ENCODE peak calls at places on chromosomes 1 and 21, in six cellular contexts. One of them, this sample, is unnamed.

GRCh38 chr1:170704256-170704655 is 40.3 kb downstream of the PRRX1 start:
- DNase-seq in mammary epithelial cell: no peak
- DNase-seq in neural progenitor cell: no peak
- DNase-seq in AG09319: no peak
- DNase-seq in ovary: no peak
- DNase-seq in choroid plexus epithelial cell: peak; percentile 18
- DNase-seq in this sample: no peak

GRCh38 chr1:5986018-5986417 is 6.2 kb downstream of the NPHP4 start:
- DNase-seq in ovary: no peak
- DNase-seq in choroid plexus epithelial cell: no peak
- DNase-seq in AG09319: no peak
- DNase-seq in neural progenitor cell: no peak
- DNase-seq in mammary epithelial cell: no peak
- DNase-seq in this sample: no peak

GRCh38 chr1:3023994-3024393 is 2.7 kb downstream of the ACTRT2 start:
- DNase-seq in AG09319: no peak
- DNase-seq in ovary: no peak
- DNase-seq in choroid plexus epithelial cell: no peak
- DNase-seq in neural progenitor cell: no peak
- DNase-seq in mammary epithelial cell: no peak
- DNase-seq in this sample: no peak

GRCh38 chr1:149915429-149916192 is 2.0 kb downstream of the SV2A start:
- DNase-seq in mammary epithelial cell: no peak
- DNase-seq in neural progenitor cell: peak; percentile 59
- DNase-seq in choroid plexus epithelial cell: no peak
- DNase-seq in AG09319: no peak
- DNase-seq in ovary: no peak
- DNase-seq in this sample: no peak

GRCh38 chr1:31663622-31664452 is 19.2 kb upstream of the PEF1 start:
- DNase-seq in mammary epithelial cell: no peak
- DNase-seq in choroid plexus epithelial cell: peak; percentile 51
- DNase-seq in AG09319: no peak
- DNase-seq in neural progenitor cell: peak; percentile 81
- DNase-seq in ovary: peak; percentile 81
- DNase-seq in this sample: peak; percentile 64

GRCh38 chr1:52102336-52103013 is 39.4 kb upstream of the ZFYVE9 start:
- DNase-seq in AG09319: no peak
- DNase-seq in mammary epithelial cell: no peak
- DNase-seq in ovary: no peak
- DNase-seq in choroid plexus epithelial cell: peak; percentile 38
- DNase-seq in neural progenitor cell: no peak
- DNase-seq in this sample: peak; percentile 19

GRCh38 chr1:224201336-224201735 is 18.3 kb downstream of the DEGS1 start:
- DNase-seq in mammary epithelial cell: no peak
- DNase-seq in ovary: no peak
- DNase-seq in choroid plexus epithelial cell: no peak
- DNase-seq in AG09319: no peak
- DNase-seq in neural progenitor cell: no peak
- DNase-seq in this sample: no peak

GRCh38 chr1:16026723-16027484 is 5.1 kb downstream of the CLCNKA start:
- DNase-seq in neural progenitor cell: peak; percentile 94
- DNase-seq in mammary epithelial cell: no peak
- DNase-seq in ovary: peak; percentile 72
- DNase-seq in choroid plexus epithelial cell: no peak
- DNase-seq in AG09319: no peak
- DNase-seq in this sample: peak; percentile 48

GRCh38 chr1:206911064-206911663 is 10.6 kb downstream of the FCMR start:
- DNase-seq in neural progenitor cell: peak; percentile 61
- DNase-seq in AG09319: no peak
- DNase-seq in mammary epithelial cell: peak; percentile 60
- DNase-seq in ovary: no peak
- DNase-seq in choroid plexus epithelial cell: peak; percentile 84
- DNase-seq in this sample: peak; percentile 58

GRCh38 chr21:45556302-45556644 is 14.0 kb upstream of the SLC19A1 start:
- DNase-seq in mammary epithelial cell: no peak
- DNase-seq in ovary: no peak
- DNase-seq in choroid plexus epithelial cell: no peak
- DNase-seq in neural progenitor cell: no peak
- DNase-seq in AG09319: no peak
- DNase-seq in this sample: no peak

GRCh38 chr1:201732351-201732750 is 96.6 kb upstream of the IPO9 start:
- DNase-seq in neural progenitor cell: no peak
- DNase-seq in choroid plexus epithelial cell: peak; percentile 67
- DNase-seq in ovary: no peak
- DNase-seq in mammary epithelial cell: no peak
- DNase-seq in AG09319: no peak
- DNase-seq in this sample: no peak

GRCh38 chr1:116765962-116766361 is 11.7 kb downstream of the CD2 start:
- DNase-seq in neural progenitor cell: no peak
- DNase-seq in ovary: no peak
- DNase-seq in mammary epithelial cell: peak; percentile 42
- DNase-seq in AG09319: no peak
- DNase-seq in choroid plexus epithelial cell: no peak
- DNase-seq in this sample: no peak

GRCh38 chr1:169653873-169654272 is 23.9 kb upstream of the SELP start:
- DNase-seq in choroid plexus epithelial cell: no peak
- DNase-seq in AG09319: no peak
- DNase-seq in ovary: no peak
- DNase-seq in neural progenitor cell: no peak
- DNase-seq in mammary epithelial cell: no peak
- DNase-seq in this sample: no peak

GRCh38 chr1:80021891-80022290 is 1015.4 kb upstream of the ADGRL4 start:
- DNase-seq in mammary epithelial cell: no peak
- DNase-seq in ovary: no peak
- DNase-seq in AG09319: no peak
- DNase-seq in neural progenitor cell: no peak
- DNase-seq in choroid plexus epithelial cell: no peak
- DNase-seq in this sample: no peak

DNA sequence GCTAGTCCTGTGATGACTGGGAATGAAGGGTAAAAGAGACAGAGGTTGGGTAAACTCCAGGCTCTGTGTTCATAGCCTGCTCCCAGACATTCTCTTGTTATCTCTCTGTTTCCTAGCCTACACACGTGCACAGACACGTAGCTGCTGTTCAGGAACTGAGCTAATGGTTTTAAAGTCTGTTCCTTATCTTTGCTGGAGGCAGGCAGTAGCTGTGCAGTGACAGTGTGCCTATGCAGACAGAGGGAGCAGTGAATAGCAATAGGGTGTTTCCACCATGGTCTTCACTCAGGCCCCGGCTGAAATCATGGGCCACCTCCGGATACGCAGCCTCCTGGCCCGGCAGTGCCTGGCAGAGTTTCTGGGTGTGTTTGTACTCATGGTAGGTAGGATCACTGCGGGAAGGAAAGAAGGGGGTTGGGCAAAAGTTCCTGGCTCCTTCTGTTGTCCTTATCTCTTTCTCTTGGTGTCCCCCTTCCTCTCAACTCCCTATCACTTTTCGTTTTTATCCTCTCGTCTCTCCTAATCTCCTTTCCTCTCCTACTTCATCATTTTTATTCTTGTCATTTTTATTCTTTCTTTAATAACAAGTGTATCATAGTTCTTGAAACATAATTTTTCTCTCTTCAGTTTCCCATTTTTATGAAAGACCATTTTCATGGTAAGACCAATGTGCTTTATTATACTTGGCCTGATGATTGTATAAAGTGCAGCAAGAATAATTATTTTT is at the start of gene AQP10:
- DNase-seq in neural progenitor cell: no peak
- DNase-seq in mammary epithelial cell: peak; percentile 58
- DNase-seq in ovary: no peak
- DNase-seq in choroid plexus epithelial cell: peak; percentile 48
- DNase-seq in AG09319: no peak
- DNase-seq in this sample: no peak
- TF ChIP-seq CTCF in neural progenitor cell: no peak
- TF ChIP-seq CTCF in mammary epithelial cell: no peak
- TF ChIP-seq CTCF in ovary: no peak
- TF ChIP-seq CTCF in choroid plexus epithelial cell: no peak
- TF ChIP-seq CTCF in AG09319: no peak
- TF ChIP-seq CTCF in this sample: no peak

DNA sequence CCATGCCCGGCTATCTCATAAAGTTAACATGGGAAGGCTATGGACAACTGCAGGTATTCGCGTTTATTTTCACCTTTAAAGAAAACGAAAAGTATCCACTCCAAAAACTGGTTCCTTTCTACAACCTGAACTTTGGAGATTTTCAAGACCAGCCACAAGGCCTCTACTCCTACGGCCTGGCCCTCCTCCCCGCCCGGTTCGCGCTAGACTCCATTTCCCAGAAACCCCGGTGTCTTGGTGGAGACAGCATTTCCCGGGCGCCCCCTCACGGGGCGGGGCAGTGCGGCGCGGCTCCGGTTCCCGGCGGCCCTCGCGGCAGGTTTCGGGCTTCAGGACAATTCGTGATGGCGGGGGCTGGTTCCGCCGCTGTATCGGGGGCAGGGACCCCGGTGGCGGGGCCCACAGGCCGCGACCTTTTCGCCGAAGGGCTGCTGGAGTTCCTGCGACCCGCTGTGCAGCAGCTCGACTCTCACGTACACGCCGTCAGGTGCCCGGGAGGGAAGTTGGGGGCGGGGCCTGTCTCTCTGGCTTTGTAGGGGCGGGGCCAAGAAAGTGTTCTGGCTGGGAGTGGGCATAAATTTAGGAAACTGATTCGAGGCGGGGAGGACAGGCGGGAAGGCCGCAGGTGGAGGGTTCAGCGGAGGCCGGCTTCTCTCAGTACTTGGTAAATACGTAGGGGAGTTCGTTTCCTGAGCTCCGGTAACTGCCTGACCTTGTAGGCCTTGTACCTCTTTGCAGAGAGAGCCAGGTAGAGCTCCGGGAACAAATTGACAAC is at the start of gene SNAPIN:
- DNase-seq in choroid plexus epithelial cell: peak; percentile 92
- DNase-seq in ovary: peak; percentile 92
- DNase-seq in AG09319: peak; percentile 54
- DNase-seq in neural progenitor cell: peak; percentile 95
- DNase-seq in mammary epithelial cell: peak; percentile 83
- DNase-seq in this sample: peak; percentile 96
- TF ChIP-seq CTCF in choroid plexus epithelial cell: peak; percentile 14
- TF ChIP-seq CTCF in ovary: peak; percentile 30
- TF ChIP-seq CTCF in AG09319: peak; percentile 10
- TF ChIP-seq CTCF in neural progenitor cell: peak; percentile 25
- TF ChIP-seq CTCF in mammary epithelial cell: peak; percentile 29
- TF ChIP-seq CTCF in this sample: no peak

DNA sequence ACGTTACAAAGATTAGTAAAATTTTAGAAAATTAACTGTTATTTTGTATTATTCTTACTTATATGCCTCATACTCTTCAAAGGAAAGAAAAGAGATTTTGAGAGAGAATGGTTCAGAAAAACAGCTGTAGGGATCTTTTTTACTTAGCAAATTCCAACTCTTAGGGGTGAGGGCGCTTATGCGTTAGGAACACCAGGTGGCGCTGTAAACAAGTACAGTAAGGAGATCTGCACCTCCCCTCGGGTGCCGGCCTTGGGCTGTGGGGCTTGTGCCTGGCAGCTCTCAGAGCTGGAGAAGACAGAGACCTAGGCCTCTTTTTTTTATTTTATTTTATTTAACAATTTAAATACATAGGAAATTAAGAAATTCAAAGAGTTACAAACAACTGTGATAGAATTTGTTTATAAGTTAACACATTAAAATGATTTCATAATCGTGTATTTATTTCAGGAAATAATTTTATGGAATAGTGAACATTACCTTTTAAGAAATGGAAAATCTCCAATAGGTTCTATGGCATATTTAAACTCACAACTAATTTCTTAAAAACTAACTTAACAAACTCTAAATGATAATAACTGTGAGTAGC is 32.6 kb downstream of the UTP25 start:
- DNase-seq in mammary epithelial cell: peak; percentile 66
- DNase-seq in choroid plexus epithelial cell: peak; percentile 96
- DNase-seq in neural progenitor cell: peak; percentile 94
- DNase-seq in ovary: peak; percentile 74
- DNase-seq in AG09319: peak; percentile 79
- DNase-seq in this sample: peak; percentile 87
- TF ChIP-seq CTCF in mammary epithelial cell: peak; percentile 91
- TF ChIP-seq CTCF in choroid plexus epithelial cell: peak; percentile 97
- TF ChIP-seq CTCF in neural progenitor cell: peak; percentile 96
- TF ChIP-seq CTCF in ovary: peak; percentile 54
- TF ChIP-seq CTCF in AG09319: peak; percentile 89
- TF ChIP-seq CTCF in this sample: peak; percentile 98

GRCh38 chr1:167317463-167317862 is 96.8 kb downstream of the POU2F1 start:
- DNase-seq in AG09319: no peak
- DNase-seq in choroid plexus epithelial cell: no peak
- DNase-seq in mammary epithelial cell: no peak
- DNase-seq in ovary: no peak
- DNase-seq in neural progenitor cell: no peak
- DNase-seq in this sample: no peak
- TF ChIP-seq CTCF in AG09319: no peak
- TF ChIP-seq CTCF in choroid plexus epithelial cell: no peak
- TF ChIP-seq CTCF in mammary epithelial cell: no peak
- TF ChIP-seq CTCF in ovary: no peak
- TF ChIP-seq CTCF in neural progenitor cell: no peak
- TF ChIP-seq CTCF in this sample: no peak

GRCh38 chr1:25800538-25801377 is 765 bp downstream of the SELENON start:
- DNase-seq in ovary: peak; percentile 36
- DNase-seq in neural progenitor cell: no peak
- DNase-seq in mammary epithelial cell: no peak
- DNase-seq in choroid plexus epithelial cell: no peak
- DNase-seq in AG09319: no peak
- DNase-seq in this sample: no peak

GRCh38 chr1:25803368-25803767 is 3.4 kb downstream of the SELENON start:
- DNase-seq in ovary: no peak
- DNase-seq in neural progenitor cell: no peak
- DNase-seq in AG09319: no peak
- DNase-seq in choroid plexus epithelial cell: no peak
- DNase-seq in mammary epithelial cell: no peak
- DNase-seq in this sample: no peak

GRCh38 chr1:25804964-25805862 is 5.2 kb downstream of the SELENON start:
- DNase-seq in neural progenitor cell: no peak
- DNase-seq in choroid plexus epithelial cell: no peak
- DNase-seq in mammary epithelial cell: no peak
- DNase-seq in ovary: no peak
- DNase-seq in AG09319: no peak
- DNase-seq in this sample: no peak

GRCh38 chr1:25804244-25804963 is 4.4 kb downstream of the SELENON start:
- DNase-seq in choroid plexus epithelial cell: no peak
- DNase-seq in neural progenitor cell: peak; percentile 25
- DNase-seq in AG09319: no peak
- DNase-seq in ovary: no peak
- DNase-seq in mammary epithelial cell: no peak
- DNase-seq in this sample: peak; percentile 67

DNA sequence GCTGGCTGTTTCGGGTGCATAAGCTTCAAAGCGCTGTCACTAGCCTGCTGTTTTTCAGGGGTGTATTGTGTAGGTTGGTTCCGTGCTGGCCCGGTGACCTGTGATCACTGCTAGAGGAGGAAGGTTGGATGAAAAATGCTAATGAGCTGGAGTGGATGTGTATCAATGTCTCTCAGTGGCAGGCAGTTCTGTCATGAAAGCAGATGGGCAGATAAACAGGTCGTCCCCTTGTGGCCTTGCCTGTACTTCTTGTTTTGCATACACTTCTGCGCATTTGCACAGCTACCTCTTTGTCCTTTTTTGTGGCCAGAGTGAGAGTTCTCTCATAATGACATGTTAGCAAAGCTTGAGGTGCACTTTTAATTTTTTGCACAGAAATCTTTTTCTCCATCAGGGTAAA is 2.9 kb downstream of the SELENON start:
- DNase-seq in ovary: no peak
- DNase-seq in neural progenitor cell: no peak
- DNase-seq in mammary epithelial cell: no peak
- DNase-seq in AG09319: no peak
- DNase-seq in choroid plexus epithelial cell: no peak
- DNase-seq in this sample: peak; percentile 41
- TF ChIP-seq CTCF in ovary: no peak
- TF ChIP-seq CTCF in neural progenitor cell: no peak
- TF ChIP-seq CTCF in mammary epithelial cell: no peak
- TF ChIP-seq CTCF in AG09319: no peak
- TF ChIP-seq CTCF in choroid plexus epithelial cell: no peak
- TF ChIP-seq CTCF in this sample: no peak

This sample was measured in activated CD8-positive, alpha-beta T cell treated with anti-CD3 and anti-CD28 coated beads for 36 hours.